ENCODE peak calls at places on chromosome 5, in eight cellular contexts. One of them, this sample, is unnamed.

GRCh38 chr5:10876345-10876744 is 115.3 kb upstream of the DAP start:
- DNase-seq in caudate nucleus: no peak
- DNase-seq in neural progenitor cell: no peak
- DNase-seq in skeletal muscle cell: no peak
- DNase-seq in NCI-H1436 treated with DMSO at 0.1 percent for 48 hours: no peak
- DNase-seq in NCI-H1930: no peak
- DNase-seq in activated CD4-positive, CD25-positive, alpha-beta regulatory T cell: no peak
- DNase-seq in NCI-H510A treated with DMSO at 0.1 percent for 48 hours: no peak
- DNase-seq in this sample: no peak

GRCh38 chr5:31924005-31924404 is 250.1 kb downstream of the GOLPH3 start:
- DNase-seq in caudate nucleus: no peak
- DNase-seq in neural progenitor cell: no peak
- DNase-seq in skeletal muscle cell: no peak
- DNase-seq in NCI-H1436 treated with DMSO at 0.1 percent for 48 hours: no peak
- DNase-seq in NCI-H1930: no peak
- DNase-seq in activated CD4-positive, CD25-positive, alpha-beta regulatory T cell: no peak
- DNase-seq in NCI-H510A treated with DMSO at 0.1 percent for 48 hours: no peak
- DNase-seq in this sample: no peak

GRCh38 chr5:141934099-141934844 is 10.6 kb downstream of the DELE1 start:
- DNase-seq in caudate nucleus: no peak
- DNase-seq in neural progenitor cell: no peak
- DNase-seq in skeletal muscle cell: no peak
- DNase-seq in NCI-H1436 treated with DMSO at 0.1 percent for 48 hours: peak
- DNase-seq in NCI-H1930: no peak
- DNase-seq in activated CD4-positive, CD25-positive, alpha-beta regulatory T cell: no peak
- DNase-seq in NCI-H510A treated with DMSO at 0.1 percent for 48 hours: peak
- DNase-seq in this sample: no peak

GRCh38 chr5:92552206-92553160 is 1028.5 kb downstream of the NR2F1-AS1 start:
- DNase-seq in caudate nucleus: no peak
- DNase-seq in neural progenitor cell: no peak
- DNase-seq in skeletal muscle cell: peak
- DNase-seq in NCI-H1436 treated with DMSO at 0.1 percent for 48 hours: peak
- DNase-seq in NCI-H1930: peak
- DNase-seq in activated CD4-positive, CD25-positive, alpha-beta regulatory T cell: no peak
- DNase-seq in NCI-H510A treated with DMSO at 0.1 percent for 48 hours: no peak
- DNase-seq in this sample: peak

GRCh38 chr5:52598954-52599353 is 188.8 kb upstream of the ITGA1 start:
- DNase-seq in caudate nucleus: no peak
- DNase-seq in neural progenitor cell: no peak
- DNase-seq in skeletal muscle cell: no peak
- DNase-seq in NCI-H1436 treated with DMSO at 0.1 percent for 48 hours: peak
- DNase-seq in NCI-H1930: no peak
- DNase-seq in activated CD4-positive, CD25-positive, alpha-beta regulatory T cell: no peak
- DNase-seq in NCI-H510A treated with DMSO at 0.1 percent for 48 hours: no peak
- DNase-seq in this sample: no peak

GRCh38 chr5:93164690-93165089 is 416.3 kb downstream of the NR2F1-AS1 start:
- DNase-seq in caudate nucleus: no peak
- DNase-seq in neural progenitor cell: peak
- DNase-seq in skeletal muscle cell: peak
- DNase-seq in NCI-H1436 treated with DMSO at 0.1 percent for 48 hours: no peak
- DNase-seq in NCI-H1930: no peak
- DNase-seq in activated CD4-positive, CD25-positive, alpha-beta regulatory T cell: no peak
- DNase-seq in NCI-H510A treated with DMSO at 0.1 percent for 48 hours: no peak
- DNase-seq in this sample: no peak

GRCh38 chr5:79025054-79025465 is 40.0 kb upstream of the ARSB start:
- DNase-seq in caudate nucleus: peak
- DNase-seq in neural progenitor cell: peak
- DNase-seq in skeletal muscle cell: peak
- DNase-seq in NCI-H1436 treated with DMSO at 0.1 percent for 48 hours: no peak
- DNase-seq in NCI-H1930: peak
- DNase-seq in activated CD4-positive, CD25-positive, alpha-beta regulatory T cell: peak
- DNase-seq in NCI-H510A treated with DMSO at 0.1 percent for 48 hours: peak
- DNase-seq in this sample: no peak

GRCh38 chr5:9118852-9119251 is 427.0 kb downstream of the SEMA5A start:
- DNase-seq in caudate nucleus: no peak
- DNase-seq in neural progenitor cell: no peak
- DNase-seq in skeletal muscle cell: no peak
- DNase-seq in NCI-H1436 treated with DMSO at 0.1 percent for 48 hours: no peak
- DNase-seq in NCI-H1930: no peak
- DNase-seq in activated CD4-positive, CD25-positive, alpha-beta regulatory T cell: no peak
- DNase-seq in NCI-H510A treated with DMSO at 0.1 percent for 48 hours: no peak
- DNase-seq in this sample: no peak

GRCh38 chr5:174503461-174504265 is 220.7 kb upstream of the MSX2 start:
- DNase-seq in caudate nucleus: peak
- DNase-seq in neural progenitor cell: no peak
- DNase-seq in skeletal muscle cell: peak
- DNase-seq in NCI-H1436 treated with DMSO at 0.1 percent for 48 hours: no peak
- DNase-seq in NCI-H1930: peak
- DNase-seq in activated CD4-positive, CD25-positive, alpha-beta regulatory T cell: no peak
- DNase-seq in NCI-H510A treated with DMSO at 0.1 percent for 48 hours: no peak
- DNase-seq in this sample: peak

GRCh38 chr5:179821298-179822058 is 773 bp downstream of the SQSTM1 start:
- DNase-seq in caudate nucleus: peak
- DNase-seq in neural progenitor cell: peak
- DNase-seq in skeletal muscle cell: peak
- DNase-seq in NCI-H1436 treated with DMSO at 0.1 percent for 48 hours: peak
- DNase-seq in NCI-H1930: peak
- DNase-seq in activated CD4-positive, CD25-positive, alpha-beta regulatory T cell: peak
- DNase-seq in NCI-H510A treated with DMSO at 0.1 percent for 48 hours: peak
- DNase-seq in this sample: peak

GRCh38 chr5:173010547-173011464 is 27.2 kb downstream of the ATP6V0E1 start:
- DNase-seq in caudate nucleus: no peak
- DNase-seq in neural progenitor cell: peak
- DNase-seq in skeletal muscle cell: no peak
- DNase-seq in NCI-H1436 treated with DMSO at 0.1 percent for 48 hours: no peak
- DNase-seq in NCI-H1930: no peak
- DNase-seq in activated CD4-positive, CD25-positive, alpha-beta regulatory T cell: no peak
- DNase-seq in NCI-H510A treated with DMSO at 0.1 percent for 48 hours: no peak
- DNase-seq in this sample: no peak

GRCh38 chr5:127031147-127031862 is 947 bp upstream of the MARCHF3 start:
- DNase-seq in caudate nucleus: no peak
- DNase-seq in neural progenitor cell: peak
- DNase-seq in skeletal muscle cell: no peak
- DNase-seq in NCI-H1436 treated with DMSO at 0.1 percent for 48 hours: no peak
- DNase-seq in NCI-H1930: no peak
- DNase-seq in activated CD4-positive, CD25-positive, alpha-beta regulatory T cell: no peak
- DNase-seq in NCI-H510A treated with DMSO at 0.1 percent for 48 hours: peak
- DNase-seq in this sample: no peak

GRCh38 chr5:140142246-140142645 is 16.5 kb downstream of the IGIP start:
- DNase-seq in caudate nucleus: no peak
- DNase-seq in neural progenitor cell: no peak
- DNase-seq in skeletal muscle cell: no peak
- DNase-seq in NCI-H1436 treated with DMSO at 0.1 percent for 48 hours: no peak
- DNase-seq in NCI-H1930: no peak
- DNase-seq in activated CD4-positive, CD25-positive, alpha-beta regulatory T cell: no peak
- DNase-seq in NCI-H510A treated with DMSO at 0.1 percent for 48 hours: no peak
- DNase-seq in this sample: no peak

GRCh38 chr5:4815002-4815401 is 325.1 kb upstream of the ADAMTS16 start:
- DNase-seq in caudate nucleus: no peak
- DNase-seq in neural progenitor cell: no peak
- DNase-seq in skeletal muscle cell: no peak
- DNase-seq in NCI-H1436 treated with DMSO at 0.1 percent for 48 hours: no peak
- DNase-seq in NCI-H1930: no peak
- DNase-seq in activated CD4-positive, CD25-positive, alpha-beta regulatory T cell: no peak
- DNase-seq in NCI-H510A treated with DMSO at 0.1 percent for 48 hours: no peak
- DNase-seq in this sample: no peak

GRCh38 chr5:143025971-143026370 is 255.8 kb downstream of the ARHGAP26 start:
- DNase-seq in caudate nucleus: no peak
- DNase-seq in neural progenitor cell: no peak
- DNase-seq in skeletal muscle cell: peak
- DNase-seq in NCI-H1436 treated with DMSO at 0.1 percent for 48 hours: no peak
- DNase-seq in NCI-H1930: no peak
- DNase-seq in activated CD4-positive, CD25-positive, alpha-beta regulatory T cell: no peak
- DNase-seq in NCI-H510A treated with DMSO at 0.1 percent for 48 hours: peak
- DNase-seq in this sample: no peak

GRCh38 chr5:473344-474192 is 30.6 kb downstream of the EXOC3 start:
- DNase-seq in caudate nucleus: no peak
- DNase-seq in neural progenitor cell: peak
- DNase-seq in skeletal muscle cell: no peak
- DNase-seq in NCI-H1436 treated with DMSO at 0.1 percent for 48 hours: no peak
- DNase-seq in NCI-H1930: no peak
- DNase-seq in activated CD4-positive, CD25-positive, alpha-beta regulatory T cell: peak
- DNase-seq in NCI-H510A treated with DMSO at 0.1 percent for 48 hours: peak
- DNase-seq in this sample: peak

GRCh38 chr5:31855527-31855862 is 216.6 kb downstream of the PDZD2 start:
- DNase-seq in caudate nucleus: no peak
- DNase-seq in neural progenitor cell: no peak
- DNase-seq in skeletal muscle cell: no peak
- DNase-seq in NCI-H1436 treated with DMSO at 0.1 percent for 48 hours: no peak
- DNase-seq in NCI-H1930: no peak
- DNase-seq in activated CD4-positive, CD25-positive, alpha-beta regulatory T cell: no peak
- DNase-seq in NCI-H510A treated with DMSO at 0.1 percent for 48 hours: no peak
- DNase-seq in this sample: no peak

GRCh38 chr5:169652057-169652456 is 15.0 kb downstream of the DOCK2 start:
- DNase-seq in caudate nucleus: no peak
- DNase-seq in neural progenitor cell: no peak
- DNase-seq in skeletal muscle cell: no peak
- DNase-seq in NCI-H1436 treated with DMSO at 0.1 percent for 48 hours: no peak
- DNase-seq in NCI-H1930: no peak
- DNase-seq in activated CD4-positive, CD25-positive, alpha-beta regulatory T cell: no peak
- DNase-seq in NCI-H510A treated with DMSO at 0.1 percent for 48 hours: no peak
- DNase-seq in this sample: no peak

GRCh38 chr5:133944263-133945230 is 23.9 kb downstream of the C5orf15 start:
- DNase-seq in caudate nucleus: peak
- DNase-seq in neural progenitor cell: peak
- DNase-seq in skeletal muscle cell: no peak
- DNase-seq in NCI-H1436 treated with DMSO at 0.1 percent for 48 hours: peak
- DNase-seq in NCI-H1930: no peak
- DNase-seq in activated CD4-positive, CD25-positive, alpha-beta regulatory T cell: peak
- DNase-seq in NCI-H510A treated with DMSO at 0.1 percent for 48 hours: peak
- DNase-seq in this sample: no peak

GRCh38 chr5:66440202-66440680 is 156.0 kb upstream of the MAST4 start:
- DNase-seq in caudate nucleus: no peak
- DNase-seq in neural progenitor cell: no peak
- DNase-seq in skeletal muscle cell: no peak
- DNase-seq in NCI-H1436 treated with DMSO at 0.1 percent for 48 hours: no peak
- DNase-seq in NCI-H1930: no peak
- DNase-seq in activated CD4-positive, CD25-positive, alpha-beta regulatory T cell: no peak
- DNase-seq in NCI-H510A treated with DMSO at 0.1 percent for 48 hours: no peak
- DNase-seq in this sample: peak

GRCh38 chr5:67004730-67005350 is 191.8 kb downstream of the CD180 start:
- DNase-seq in caudate nucleus: no peak
- DNase-seq in neural progenitor cell: peak
- DNase-seq in skeletal muscle cell: no peak
- DNase-seq in NCI-H1436 treated with DMSO at 0.1 percent for 48 hours: no peak
- DNase-seq in NCI-H1930: no peak
- DNase-seq in activated CD4-positive, CD25-positive, alpha-beta regulatory T cell: no peak
- DNase-seq in NCI-H510A treated with DMSO at 0.1 percent for 48 hours: no peak
- DNase-seq in this sample: no peak

GRCh38 chr5:103259705-103260355 is 1.3 kb downstream of the MACIR start:
- DNase-seq in caudate nucleus: peak
- DNase-seq in neural progenitor cell: peak
- DNase-seq in skeletal muscle cell: no peak
- DNase-seq in NCI-H1436 treated with DMSO at 0.1 percent for 48 hours: no peak
- DNase-seq in NCI-H1930: no peak
- DNase-seq in activated CD4-positive, CD25-positive, alpha-beta regulatory T cell: no peak
- DNase-seq in NCI-H510A treated with DMSO at 0.1 percent for 48 hours: peak
- DNase-seq in this sample: no peak

GRCh38 chr5:59164041-59164830 is 581.4 kb downstream of the RAB3C start:
- DNase-seq in caudate nucleus: no peak
- DNase-seq in neural progenitor cell: no peak
- DNase-seq in skeletal muscle cell: no peak
- DNase-seq in NCI-H1436 treated with DMSO at 0.1 percent for 48 hours: no peak
- DNase-seq in NCI-H1930: no peak
- DNase-seq in activated CD4-positive, CD25-positive, alpha-beta regulatory T cell: no peak
- DNase-seq in NCI-H510A treated with DMSO at 0.1 percent for 48 hours: no peak
- DNase-seq in this sample: no peak

GRCh38 chr5:154334406-154335041 is 111.3 kb upstream of the SAP30L start:
- DNase-seq in caudate nucleus: no peak
- DNase-seq in neural progenitor cell: no peak
- DNase-seq in skeletal muscle cell: no peak
- DNase-seq in NCI-H1436 treated with DMSO at 0.1 percent for 48 hours: no peak
- DNase-seq in NCI-H1930: no peak
- DNase-seq in activated CD4-positive, CD25-positive, alpha-beta regulatory T cell: no peak
- DNase-seq in NCI-H510A treated with DMSO at 0.1 percent for 48 hours: no peak
- DNase-seq in this sample: no peak

GRCh38 chr5:179307931-179308471 is 37.3 kb downstream of the ADAMTS2 start:
- DNase-seq in caudate nucleus: no peak
- DNase-seq in neural progenitor cell: no peak
- DNase-seq in skeletal muscle cell: no peak
- DNase-seq in NCI-H1436 treated with DMSO at 0.1 percent for 48 hours: no peak
- DNase-seq in NCI-H1930: no peak
- DNase-seq in activated CD4-positive, CD25-positive, alpha-beta regulatory T cell: no peak
- DNase-seq in NCI-H510A treated with DMSO at 0.1 percent for 48 hours: no peak
- DNase-seq in this sample: no peak

GRCh38 chr5:180333661-180334060 is 19.5 kb downstream of the GFPT2 start:
- DNase-seq in caudate nucleus: no peak
- DNase-seq in neural progenitor cell: no peak
- DNase-seq in skeletal muscle cell: peak
- DNase-seq in NCI-H1436 treated with DMSO at 0.1 percent for 48 hours: no peak
- DNase-seq in NCI-H1930: no peak
- DNase-seq in activated CD4-positive, CD25-positive, alpha-beta regulatory T cell: no peak
- DNase-seq in NCI-H510A treated with DMSO at 0.1 percent for 48 hours: no peak
- DNase-seq in this sample: no peak

GRCh38 chr5:142740903-142741302 is 29.3 kb upstream of the ARHGAP26 start:
- DNase-seq in caudate nucleus: no peak
- DNase-seq in neural progenitor cell: no peak
- DNase-seq in skeletal muscle cell: no peak
- DNase-seq in NCI-H1436 treated with DMSO at 0.1 percent for 48 hours: no peak
- DNase-seq in NCI-H1930: no peak
- DNase-seq in activated CD4-positive, CD25-positive, alpha-beta regulatory T cell: no peak
- DNase-seq in NCI-H510A treated with DMSO at 0.1 percent for 48 hours: no peak
- DNase-seq in this sample: peak

GRCh38 chr5:112646139-112646941 is 91.3 kb upstream of the APC start:
- DNase-seq in caudate nucleus: no peak
- DNase-seq in neural progenitor cell: no peak
- DNase-seq in skeletal muscle cell: no peak
- DNase-seq in NCI-H1436 treated with DMSO at 0.1 percent for 48 hours: no peak
- DNase-seq in NCI-H1930: no peak
- DNase-seq in activated CD4-positive, CD25-positive, alpha-beta regulatory T cell: no peak
- DNase-seq in NCI-H510A treated with DMSO at 0.1 percent for 48 hours: no peak
- DNase-seq in this sample: no peak

GRCh38 chr5:75856056-75856455 is 138.8 kb upstream of the POC5 start:
- DNase-seq in caudate nucleus: no peak
- DNase-seq in neural progenitor cell: no peak
- DNase-seq in skeletal muscle cell: no peak
- DNase-seq in NCI-H1436 treated with DMSO at 0.1 percent for 48 hours: no peak
- DNase-seq in NCI-H1930: no peak
- DNase-seq in activated CD4-positive, CD25-positive, alpha-beta regulatory T cell: no peak
- DNase-seq in NCI-H510A treated with DMSO at 0.1 percent for 48 hours: no peak
- DNase-seq in this sample: no peak

GRCh38 chr5:132190161-132190817 is 37.4 kb downstream of the P4HA2 start:
- DNase-seq in caudate nucleus: no peak
- DNase-seq in neural progenitor cell: peak
- DNase-seq in skeletal muscle cell: no peak
- DNase-seq in NCI-H1436 treated with DMSO at 0.1 percent for 48 hours: no peak
- DNase-seq in NCI-H1930: peak
- DNase-seq in activated CD4-positive, CD25-positive, alpha-beta regulatory T cell: no peak
- DNase-seq in NCI-H510A treated with DMSO at 0.1 percent for 48 hours: peak
- DNase-seq in this sample: peak

GRCh38 chr5:54867310-54867944 is 118.0 kb downstream of the ESM1 start:
- DNase-seq in caudate nucleus: no peak
- DNase-seq in neural progenitor cell: peak
- DNase-seq in skeletal muscle cell: peak
- DNase-seq in NCI-H1436 treated with DMSO at 0.1 percent for 48 hours: no peak
- DNase-seq in NCI-H1930: peak
- DNase-seq in activated CD4-positive, CD25-positive, alpha-beta regulatory T cell: no peak
- DNase-seq in NCI-H510A treated with DMSO at 0.1 percent for 48 hours: peak
- DNase-seq in this sample: no peak

GRCh38 chr5:112757468-112758208 is 20.0 kb downstream of the APC start:
- DNase-seq in caudate nucleus: no peak
- DNase-seq in neural progenitor cell: peak
- DNase-seq in skeletal muscle cell: no peak
- DNase-seq in NCI-H1436 treated with DMSO at 0.1 percent for 48 hours: no peak
- DNase-seq in NCI-H1930: peak
- DNase-seq in activated CD4-positive, CD25-positive, alpha-beta regulatory T cell: no peak
- DNase-seq in NCI-H510A treated with DMSO at 0.1 percent for 48 hours: peak
- DNase-seq in this sample: no peak

GRCh38 chr5:8864053-8864452 is 681.8 kb downstream of the SEMA5A start:
- DNase-seq in caudate nucleus: no peak
- DNase-seq in neural progenitor cell: peak
- DNase-seq in skeletal muscle cell: no peak
- DNase-seq in NCI-H1436 treated with DMSO at 0.1 percent for 48 hours: no peak
- DNase-seq in NCI-H1930: no peak
- DNase-seq in activated CD4-positive, CD25-positive, alpha-beta regulatory T cell: no peak
- DNase-seq in NCI-H510A treated with DMSO at 0.1 percent for 48 hours: peak
- DNase-seq in this sample: no peak

GRCh38 chr5:154755361-154756202 is at the start of gene LARP1:
- DNase-seq in caudate nucleus: peak
- DNase-seq in neural progenitor cell: peak
- DNase-seq in skeletal muscle cell: no peak
- DNase-seq in NCI-H1436 treated with DMSO at 0.1 percent for 48 hours: no peak
- DNase-seq in NCI-H1930: peak
- DNase-seq in activated CD4-positive, CD25-positive, alpha-beta regulatory T cell: peak
- DNase-seq in NCI-H510A treated with DMSO at 0.1 percent for 48 hours: no peak
- DNase-seq in this sample: no peak